ENCODE peak calls at places on chromosomes 2 and 18, in seven cellular contexts. One of them, this sample, is unnamed.

GRCh38 chr18:2976733-2977132 is 36.2 kb downstream of the LPIN2 start:
- DNase-seq in neuronal stem cell: no peak
- DNase-seq in H1: no peak
- DNase-seq in trophoblast cell: no peak
- DNase-seq in IMR-90: no peak
- DNase-seq in mesenchymal stem cell: no peak
- DNase-seq in mesendoderm: no peak
- DNase-seq in this sample: no peak

GRCh38 chr2:208466133-208466919 is 59.7 kb downstream of the PTH2R start:
- DNase-seq in neuronal stem cell: peak
- DNase-seq in trophoblast cell: peak
- DNase-seq in IMR-90: peak
- DNase-seq in mesenchymal stem cell: peak
- DNase-seq in mesendoderm: peak
- DNase-seq in H1: peak
- DNase-seq in this sample: peak

GRCh38 chr2:37870829-37871228 is 54.3 kb upstream of the RMDN2 start:
- DNase-seq in trophoblast cell: no peak
- DNase-seq in IMR-90: peak
- DNase-seq in mesendoderm: no peak
- DNase-seq in mesenchymal stem cell: peak
- DNase-seq in H1: no peak
- DNase-seq in neuronal stem cell: no peak
- DNase-seq in this sample: no peak

GRCh38 chr2:69013123-69013836 is at the start of gene ANTXR1:
- DNase-seq in trophoblast cell: no peak
- DNase-seq in mesenchymal stem cell: peak
- DNase-seq in neuronal stem cell: peak
- DNase-seq in mesendoderm: peak
- DNase-seq in IMR-90: peak
- DNase-seq in H1: no peak
- DNase-seq in this sample: peak

GRCh38 chr2:6538607-6539006 is 327.1 kb downstream of the CMPK2 start:
- DNase-seq in neuronal stem cell: no peak
- DNase-seq in trophoblast cell: no peak
- DNase-seq in H1: no peak
- DNase-seq in mesendoderm: no peak
- DNase-seq in IMR-90: peak
- DNase-seq in mesenchymal stem cell: no peak
- DNase-seq in this sample: no peak

GRCh38 chr18:68177807-68178702 is 536.9 kb downstream of the TMX3 start:
- DNase-seq in mesendoderm: no peak
- DNase-seq in neuronal stem cell: no peak
- DNase-seq in trophoblast cell: peak
- DNase-seq in mesenchymal stem cell: peak
- DNase-seq in IMR-90: peak
- DNase-seq in H1: no peak
- DNase-seq in this sample: no peak

GRCh38 chr18:34729264-34729663 is 19.2 kb downstream of the DTNA start:
- DNase-seq in H1: peak
- DNase-seq in trophoblast cell: peak
- DNase-seq in mesenchymal stem cell: peak
- DNase-seq in neuronal stem cell: no peak
- DNase-seq in IMR-90: no peak
- DNase-seq in mesendoderm: peak
- DNase-seq in this sample: peak

GRCh38 chr2:132943829-132944228 is 273.8 kb upstream of the LYPD1 start:
- DNase-seq in mesendoderm: no peak
- DNase-seq in mesenchymal stem cell: no peak
- DNase-seq in H1: no peak
- DNase-seq in neuronal stem cell: no peak
- DNase-seq in IMR-90: peak
- DNase-seq in trophoblast cell: no peak
- DNase-seq in this sample: no peak

GRCh38 chr18:37284260-37284659 is 281.3 kb downstream of the CELF4 start:
- DNase-seq in mesendoderm: no peak
- DNase-seq in trophoblast cell: no peak
- DNase-seq in IMR-90: no peak
- DNase-seq in H1: no peak
- DNase-seq in mesenchymal stem cell: no peak
- DNase-seq in neuronal stem cell: no peak
- DNase-seq in this sample: no peak

GRCh38 chr2:97951155-97951670 is 44.5 kb downstream of the TMEM131 start:
- DNase-seq in IMR-90: peak
- DNase-seq in trophoblast cell: no peak
- DNase-seq in neuronal stem cell: no peak
- DNase-seq in H1: no peak
- DNase-seq in mesendoderm: no peak
- DNase-seq in mesenchymal stem cell: peak
- DNase-seq in this sample: no peak

GRCh38 chr2:15560404-15560987 is 638 bp downstream of the NBAS start:
- DNase-seq in H1: no peak
- DNase-seq in neuronal stem cell: no peak
- DNase-seq in trophoblast cell: no peak
- DNase-seq in mesendoderm: peak
- DNase-seq in IMR-90: peak
- DNase-seq in mesenchymal stem cell: peak
- DNase-seq in this sample: no peak

GRCh38 chr2:205743982-205744644 is 61.8 kb downstream of the NRP2 start:
- DNase-seq in IMR-90: no peak
- DNase-seq in H1: no peak
- DNase-seq in mesenchymal stem cell: no peak
- DNase-seq in neuronal stem cell: no peak
- DNase-seq in mesendoderm: no peak
- DNase-seq in trophoblast cell: no peak
- DNase-seq in this sample: no peak

GRCh38 chr18:33356735-33357134 is 83.8 kb downstream of the CCDC178 start:
- DNase-seq in mesenchymal stem cell: no peak
- DNase-seq in H1: no peak
- DNase-seq in trophoblast cell: no peak
- DNase-seq in mesendoderm: peak
- DNase-seq in IMR-90: no peak
- DNase-seq in neuronal stem cell: no peak
- DNase-seq in this sample: no peak

GRCh38 chr2:44186800-44187199 is 18.1 kb downstream of the PPM1B start:
- DNase-seq in mesendoderm: no peak
- DNase-seq in neuronal stem cell: no peak
- DNase-seq in mesenchymal stem cell: peak
- DNase-seq in H1: no peak
- DNase-seq in IMR-90: no peak
- DNase-seq in trophoblast cell: no peak
- DNase-seq in this sample: no peak

GRCh38 chr2:233386382-233387041 is 32.2 kb downstream of the DGKD start:
- DNase-seq in trophoblast cell: no peak
- DNase-seq in H1: no peak
- DNase-seq in mesendoderm: no peak
- DNase-seq in neuronal stem cell: no peak
- DNase-seq in mesenchymal stem cell: peak
- DNase-seq in IMR-90: peak
- DNase-seq in this sample: no peak

GRCh38 chr2:241898681-241899270 is 29.2 kb downstream of the RTP5 start:
- DNase-seq in H1: no peak
- DNase-seq in IMR-90: no peak
- DNase-seq in mesendoderm: no peak
- DNase-seq in neuronal stem cell: no peak
- DNase-seq in trophoblast cell: no peak
- DNase-seq in mesenchymal stem cell: no peak
- DNase-seq in this sample: peak

GRCh38 chr18:58140366-58141325 is 96.6 kb downstream of the NEDD4L start:
- DNase-seq in IMR-90: no peak
- DNase-seq in H1: no peak
- DNase-seq in mesendoderm: peak
- DNase-seq in trophoblast cell: no peak
- DNase-seq in mesenchymal stem cell: no peak
- DNase-seq in neuronal stem cell: no peak
- DNase-seq in this sample: no peak

GRCh38 chr18:71022389-71022788 is 733.5 kb downstream of the SOCS6 start:
- DNase-seq in mesendoderm: no peak
- DNase-seq in H1: no peak
- DNase-seq in trophoblast cell: no peak
- DNase-seq in IMR-90: no peak
- DNase-seq in neuronal stem cell: no peak
- DNase-seq in mesenchymal stem cell: no peak
- DNase-seq in this sample: no peak

GRCh38 chr2:12624911-12625598 is 91.7 kb upstream of the TRIB2 start:
- DNase-seq in trophoblast cell: no peak
- DNase-seq in H1: peak
- DNase-seq in mesendoderm: peak
- DNase-seq in IMR-90: no peak
- DNase-seq in neuronal stem cell: peak
- DNase-seq in mesenchymal stem cell: no peak
- DNase-seq in this sample: peak

GRCh38 chr2:113232730-113233129 is 46.0 kb downstream of the PAX8 start:
- DNase-seq in mesenchymal stem cell: no peak
- DNase-seq in trophoblast cell: no peak
- DNase-seq in IMR-90: no peak
- DNase-seq in H1: no peak
- DNase-seq in mesendoderm: no peak
- DNase-seq in neuronal stem cell: no peak
- DNase-seq in this sample: no peak

GRCh38 chr2:159071190-159071915 is 102.9 kb downstream of the TANC1 start:
- DNase-seq in IMR-90: peak
- DNase-seq in mesendoderm: no peak
- DNase-seq in H1: no peak
- DNase-seq in mesenchymal stem cell: no peak
- DNase-seq in neuronal stem cell: no peak
- DNase-seq in trophoblast cell: no peak
- DNase-seq in this sample: no peak

GRCh38 chr18:1002653-1003178 is 98.0 kb downstream of the ADCYAP1 start:
- DNase-seq in IMR-90: no peak
- DNase-seq in mesendoderm: no peak
- DNase-seq in trophoblast cell: no peak
- DNase-seq in mesenchymal stem cell: peak
- DNase-seq in neuronal stem cell: no peak
- DNase-seq in H1: no peak
- DNase-seq in this sample: no peak

GRCh38 chr2:144718376-144718775 is 198.5 kb upstream of the ZEB2 start:
- DNase-seq in mesendoderm: no peak
- DNase-seq in mesenchymal stem cell: no peak
- DNase-seq in trophoblast cell: no peak
- DNase-seq in IMR-90: no peak
- DNase-seq in H1: no peak
- DNase-seq in neuronal stem cell: no peak
- DNase-seq in this sample: no peak
- H2AK5ac ChIP-seq in mesendoderm: no peak
- H2AK5ac ChIP-seq in mesenchymal stem cell: no peak
- H2AK5ac ChIP-seq in trophoblast cell: no peak
- H2AK5ac ChIP-seq in IMR-90: no peak
- H2AK5ac ChIP-seq in H1: no peak
- H2AK5ac ChIP-seq in neuronal stem cell: no peak
- H2AK5ac ChIP-seq in this sample: no peak

GRCh38 chr2:189302274-189302948 is 122.8 kb upstream of the COL5A2 start:
- DNase-seq in IMR-90: peak
- DNase-seq in mesendoderm: peak
- DNase-seq in mesenchymal stem cell: no peak
- DNase-seq in trophoblast cell: peak
- DNase-seq in H1: no peak
- DNase-seq in neuronal stem cell: no peak
- DNase-seq in this sample: no peak

GRCh38 chr2:189304360-189304759 is 124.8 kb upstream of the COL5A2 start:
- DNase-seq in H1: no peak
- DNase-seq in neuronal stem cell: no peak
- DNase-seq in mesenchymal stem cell: no peak
- DNase-seq in trophoblast cell: no peak
- DNase-seq in mesendoderm: peak
- DNase-seq in IMR-90: no peak
- DNase-seq in this sample: no peak

GRCh38 chr2:189308056-189308790 is 128.7 kb upstream of the COL5A2 start:
- DNase-seq in mesendoderm: peak
- DNase-seq in mesenchymal stem cell: no peak
- DNase-seq in neuronal stem cell: no peak
- DNase-seq in IMR-90: no peak
- DNase-seq in H1: no peak
- DNase-seq in trophoblast cell: no peak
- DNase-seq in this sample: no peak

GRCh38 chr2:189305291-189305943 is 125.9 kb upstream of the COL5A2 start:
- DNase-seq in IMR-90: peak
- DNase-seq in H1: no peak
- DNase-seq in neuronal stem cell: no peak
- DNase-seq in mesenchymal stem cell: peak
- DNase-seq in mesendoderm: no peak
- DNase-seq in trophoblast cell: no peak
- DNase-seq in this sample: no peak

GRCh38 chr2:189306441-189307006 is 127.0 kb upstream of the COL5A2 start:
- DNase-seq in H1: no peak
- DNase-seq in mesenchymal stem cell: no peak
- DNase-seq in neuronal stem cell: no peak
- DNase-seq in trophoblast cell: no peak
- DNase-seq in IMR-90: no peak
- DNase-seq in mesendoderm: no peak
- DNase-seq in this sample: no peak
- H2BK120ac ChIP-seq in H1: no peak
- H2BK120ac ChIP-seq in mesenchymal stem cell: no peak
- H2BK120ac ChIP-seq in neuronal stem cell: no peak
- H2BK120ac ChIP-seq in trophoblast cell: no peak
- H2BK120ac ChIP-seq in IMR-90: peak
- H2BK120ac ChIP-seq in mesendoderm: no peak
- H2BK120ac ChIP-seq in this sample: no peak

DNA sequence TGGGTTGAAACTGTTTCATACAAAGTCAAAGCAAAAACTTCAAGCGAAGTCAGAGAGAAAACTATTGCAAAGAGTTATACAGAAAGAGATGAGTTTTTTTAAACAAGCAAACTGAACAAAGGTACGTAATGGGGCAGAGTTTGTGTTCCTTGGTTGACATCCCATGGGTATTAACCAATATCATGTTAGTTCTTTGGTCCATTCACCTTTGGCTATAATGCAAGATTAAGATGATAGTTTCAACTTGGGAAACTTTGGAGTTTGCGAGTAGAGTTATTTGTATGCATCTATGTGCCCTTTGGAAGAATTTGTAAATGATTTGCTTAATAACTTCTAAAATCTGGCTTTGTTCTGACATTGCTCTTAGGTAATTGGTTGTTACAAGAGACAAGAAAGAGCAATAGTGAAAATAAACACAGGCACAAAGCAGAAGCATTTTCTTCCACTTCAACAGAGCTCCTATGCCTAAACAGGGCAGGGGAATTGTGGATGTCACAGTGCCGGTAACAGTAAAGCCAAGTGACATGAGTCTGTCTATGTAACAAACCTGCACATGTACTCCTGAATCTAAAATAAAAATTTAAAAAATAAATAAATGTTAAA is 936.1 kb downstream of the SUCLG1 start:
- DNase-seq in trophoblast cell: no peak
- DNase-seq in neuronal stem cell: no peak
- DNase-seq in mesenchymal stem cell: no peak
- DNase-seq in mesendoderm: no peak
- DNase-seq in IMR-90: no peak
- DNase-seq in H1: no peak
- DNase-seq in this sample: no peak
- H2AK5ac ChIP-seq in trophoblast cell: no peak
- H2AK5ac ChIP-seq in neuronal stem cell: no peak
- H2AK5ac ChIP-seq in mesenchymal stem cell: no peak
- H2AK5ac ChIP-seq in mesendoderm: no peak
- H2AK5ac ChIP-seq in IMR-90: no peak
- H2AK5ac ChIP-seq in H1: no peak
- H2AK5ac ChIP-seq in this sample: no peak

DNA sequence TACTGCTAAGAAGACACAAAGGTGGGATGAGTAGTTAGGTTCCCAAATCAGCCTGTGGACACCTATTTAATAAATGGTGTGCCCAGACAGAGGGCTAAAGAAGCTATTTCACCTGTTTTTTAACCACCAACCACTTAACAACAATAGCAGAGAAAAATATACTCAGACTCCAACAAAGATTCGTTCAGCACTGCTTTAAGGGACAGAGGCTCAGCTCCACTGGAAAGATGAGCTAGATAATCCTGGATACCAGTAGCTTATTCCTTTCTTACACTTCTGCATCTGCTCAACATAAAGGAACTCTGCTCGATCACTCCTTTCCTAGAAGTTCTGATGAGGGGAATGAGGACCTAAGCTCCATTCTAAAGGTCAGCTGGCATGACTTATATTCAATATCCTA is 44.5 kb downstream of the PTCD3 start:
- DNase-seq in mesendoderm: no peak
- DNase-seq in IMR-90: no peak
- DNase-seq in mesenchymal stem cell: no peak
- DNase-seq in neuronal stem cell: no peak
- DNase-seq in H1: no peak
- DNase-seq in trophoblast cell: no peak
- DNase-seq in this sample: no peak
- H2BK120ac ChIP-seq in mesendoderm: no peak
- H2BK120ac ChIP-seq in IMR-90: no peak
- H2BK120ac ChIP-seq in mesenchymal stem cell: no peak
- H2BK120ac ChIP-seq in neuronal stem cell: no peak
- H2BK120ac ChIP-seq in H1: no peak
- H2BK120ac ChIP-seq in trophoblast cell: no peak
- H2BK120ac ChIP-seq in this sample: no peak

This sample was measured in H9.